ENCODE peak calls at places on chromosomes 16 and 17, in seven cellular contexts. Q, O, V, S, C, L and X are unnamed samples.

GRCh38 chr17:45413498-45413923 is 19.2 kb downstream of the ARHGAP27 start:
- DNase-seq in Q (no peak), O (no peak), V (no peak), C (peak; percentile 71), L (no peak), S (no peak), X (no peak)

GRCh38 chr17:4444782-4445473 is 11.2 kb downstream of the SPNS3 start:
- DNase-seq in L (no peak), S (peak; percentile 90), O (no peak), C (no peak), V (peak; percentile 39), Q (no peak), X (no peak)

GRCh38 chr16:74936902-74937560 is 47.9 kb downstream of the WDR59 start:
- DNase-seq in O (peak; percentile 95), L (peak; percentile 96), Q (no peak), V (peak; percentile 84), C (peak; percentile 12), S (no peak), X (no peak)

GRCh38 chr16:7731121-7731520 is 398.5 kb downstream of the RBFOX1 start:
- DNase-seq in O (no peak), C (no peak), S (no peak), Q (no peak), V (no peak), L (no peak), X (no peak)

GRCh38 chr17:1241904-1242303 is 28.3 kb upstream of the BHLHA9 start:
- DNase-seq in Q (no peak), S (no peak), V (peak; percentile 71), O (peak; percentile 50), C (no peak), L (peak; percentile 44), X (no peak)

GRCh38 chr17:45170976-45171337 is 9.3 kb downstream of the HEXIM2 start:
- DNase-seq in O (peak; percentile 52), C (peak; percentile 78), V (peak; percentile 96), S (peak; percentile 90), Q (peak; percentile 32), L (peak; percentile 86), X (no peak)

GRCh38 chr17:75032896-75033294 is 13.9 kb downstream of the ATP5PD start:
- DNase-seq in S (no peak), Q (peak; percentile 49), V (peak; percentile 60), L (peak; percentile 21), C (no peak), O (no peak), X (no peak)

GRCh38 chr16:50400967-50401348 is 32.2 kb upstream of the BRD7 start:
- DNase-seq in C (no peak), L (no peak), S (no peak), V (peak; percentile 19), O (no peak), Q (no peak), X (no peak)

GRCh38 chr17:59101178-59101577 is 5.5 kb downstream of the TRIM37 start:
- DNase-seq in S (no peak), Q (no peak), O (no peak), V (no peak), C (no peak), L (no peak), X (no peak)

GRCh38 chr16:9079430-9079812 is 12.0 kb upstream of the HAPSTR1 start:
- DNase-seq in C (no peak), O (no peak), L (no peak), Q (no peak), V (no peak), S (no peak), X (no peak)

GRCh38 chr17:31587462-31587861 is 196.0 kb downstream of the RAB11FIP4 start:
- DNase-seq in S (no peak), L (no peak), V (no peak), Q (no peak), O (no peak), C (no peak), X (no peak)

GRCh38 chr17:2173005-2173404 is 118.1 kb downstream of the HIC1 start:
- DNase-seq in L (peak; percentile 60), V (peak; percentile 82), C (no peak), S (no peak), Q (peak; percentile 36), O (peak; percentile 61), X (no peak)

GRCh38 chr16:20410153-20410723 is 904 bp downstream of the ACSM5 start:
- DNase-seq in V (no peak), S (no peak), C (no peak), O (no peak), Q (no peak), L (no peak), X (no peak)

GRCh38 chr16:14628806-14629611 is 1.1 kb downstream of the PARN start:
- DNase-seq in O (no peak), Q (no peak), V (no peak), L (no peak), S (no peak), C (no peak), X (no peak)

GRCh38 chr17:37079065-37079708 is 130.4 kb downstream of the AATF start:
- DNase-seq in L (no peak), V (no peak), C (no peak), S (no peak), Q (no peak), O (no peak), X (no peak)

GRCh38 chr16:25012525-25012991 is 2.6 kb downstream of the ARHGAP17 start:
- DNase-seq in Q (peak; percentile 57), O (peak; percentile 76), C (peak; percentile 62), L (peak; percentile 89), V (peak; percentile 94), S (no peak), X (no peak)

GRCh38 chr16:77833906-77834599 is 45.7 kb downstream of the VAT1L start:
- DNase-seq in O (peak; percentile 89), C (no peak), Q (peak; percentile 89), L (peak; percentile 59), V (peak; percentile 82), S (no peak), X (no peak)

DNA sequence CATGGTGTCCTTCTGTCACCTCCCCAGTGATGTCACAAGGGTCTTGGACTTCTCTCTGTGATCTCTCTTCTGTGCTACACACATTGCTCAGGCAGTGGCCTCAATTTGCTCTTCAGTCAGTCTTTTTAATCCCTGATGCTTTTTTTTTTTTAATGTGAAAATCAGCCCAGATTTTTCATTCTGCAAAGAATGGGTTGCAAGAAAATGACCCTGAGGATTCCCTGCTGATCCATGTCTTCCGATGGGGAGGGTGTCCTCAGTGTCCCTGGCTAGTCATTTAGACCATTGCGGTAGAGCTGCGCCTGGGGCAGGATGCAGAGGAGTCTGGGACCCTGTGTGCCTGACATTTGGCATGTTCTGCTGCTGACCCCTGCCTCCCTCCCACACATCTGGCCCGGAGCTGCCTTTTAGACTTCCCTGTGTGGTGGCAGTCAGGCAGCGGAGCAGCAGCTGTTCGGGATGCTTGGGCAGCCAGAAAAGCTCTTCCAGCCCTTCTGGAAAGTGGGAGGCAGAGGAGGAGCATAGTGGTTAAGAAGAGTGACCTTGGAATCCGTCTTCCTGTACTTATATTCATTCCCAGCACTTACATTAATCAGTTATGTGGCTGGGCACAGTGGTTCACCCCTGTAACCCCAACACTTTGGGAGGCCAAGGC is 12.3 kb downstream of the GPT2 start:
- DNase-seq in L (peak; percentile 40), S (no peak), C (no peak), Q (no peak), O (peak; percentile 29), V (no peak), X (no peak)
- H4K20me1 ChIP-seq in L (no peaks in the 10 kb centered on the region), S (peaks cover 89% of the 10 kb centered on the region), C (peaks cover 33% of the 10 kb centered on the region), Q (no peaks in the 10 kb centered on the region), O (peaks cover 34% of the 10 kb centered on the region), V (no peaks in the 10 kb centered on the region), X (no peaks in the 10 kb centered on the region)

GRCh38 chr16:1775006-1775845 is 2.3 kb upstream of the MRPS34 start:
- DNase-seq in O (no peak), Q (no peak), C (no peak), S (no peak), V (no peak), L (no peak), X (no peak)
- H3K36me3 ChIP-seq in O (peaks cover 28% of the 10 kb centered on the region), Q (no peaks in the 10 kb centered on the region), C (no peaks in the 10 kb centered on the region), S (peaks cover 7% of the 10 kb centered on the region), V (no peaks in the 10 kb centered on the region), L (peaks cover 21% of the 10 kb centered on the region), X (no peaks in the 10 kb centered on the region)

GRCh38 chr16:4376126-4376819 is 4.6 kb downstream of the VASN start:
- DNase-seq in Q (no peak), V (peak; percentile 94), O (peak; percentile 84), C (peak; percentile 56), L (peak; percentile 90), S (peak; percentile 93), X (no peak)

GRCh38 chr16:4379001-4379688 is 7.5 kb downstream of the VASN start:
- DNase-seq in O (no peak), L (no peak), V (no peak), Q (no peak), S (no peak), C (no peak), X (no peak)

GRCh38 chr16:4377573-4378146 is 6.0 kb downstream of the VASN start:
- DNase-seq in V (peak; percentile 70), C (no peak), O (no peak), L (no peak), Q (no peak), S (no peak), X (no peak)

GRCh38 chr16:4376820-4377572 is 5.3 kb downstream of the VASN start:
- DNase-seq in S (no peak), O (no peak), V (no peak), L (no peak), Q (no peak), C (no peak), X (no peak)

DNA sequence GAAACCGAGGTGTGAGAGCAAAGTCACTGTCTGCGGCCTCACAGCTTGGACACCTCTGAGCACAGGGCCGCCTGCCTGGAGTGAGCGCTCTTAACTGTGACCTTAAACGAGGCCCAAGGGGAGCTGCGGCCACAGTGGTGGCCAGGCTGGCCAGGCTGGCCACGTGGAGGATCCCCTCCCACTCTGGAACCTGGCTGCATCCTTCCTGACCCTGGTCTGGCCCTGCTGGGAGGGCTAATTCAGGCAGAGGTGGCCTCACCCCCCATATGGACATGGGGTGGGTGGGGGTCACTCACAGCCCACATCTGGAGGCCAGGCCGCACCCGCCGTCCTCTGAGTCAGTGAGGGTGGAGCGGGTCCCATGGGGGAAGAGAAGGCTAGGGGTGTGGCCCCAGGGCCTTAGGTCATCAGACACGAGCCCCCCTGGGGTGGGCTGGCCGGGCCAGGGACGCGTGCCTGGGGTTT is 6.6 kb downstream of the VASN start:
- DNase-seq in C (no peak), L (no peak), Q (no peak), V (peak; percentile 88), O (no peak), S (no peak), X (no peak)
- H3K4me1 ChIP-seq in C (peaks cover 39% of the 10 kb centered on the region), L (peaks cover 48% of the 10 kb centered on the region), Q (peaks cover 2% of the 10 kb centered on the region), V (peaks cover 63% of the 10 kb centered on the region), O (peaks cover 34% of the 10 kb centered on the region), S (peaks cover 35% of the 10 kb centered on the region), X (no peaks in the 10 kb centered on the region)

DNA sequence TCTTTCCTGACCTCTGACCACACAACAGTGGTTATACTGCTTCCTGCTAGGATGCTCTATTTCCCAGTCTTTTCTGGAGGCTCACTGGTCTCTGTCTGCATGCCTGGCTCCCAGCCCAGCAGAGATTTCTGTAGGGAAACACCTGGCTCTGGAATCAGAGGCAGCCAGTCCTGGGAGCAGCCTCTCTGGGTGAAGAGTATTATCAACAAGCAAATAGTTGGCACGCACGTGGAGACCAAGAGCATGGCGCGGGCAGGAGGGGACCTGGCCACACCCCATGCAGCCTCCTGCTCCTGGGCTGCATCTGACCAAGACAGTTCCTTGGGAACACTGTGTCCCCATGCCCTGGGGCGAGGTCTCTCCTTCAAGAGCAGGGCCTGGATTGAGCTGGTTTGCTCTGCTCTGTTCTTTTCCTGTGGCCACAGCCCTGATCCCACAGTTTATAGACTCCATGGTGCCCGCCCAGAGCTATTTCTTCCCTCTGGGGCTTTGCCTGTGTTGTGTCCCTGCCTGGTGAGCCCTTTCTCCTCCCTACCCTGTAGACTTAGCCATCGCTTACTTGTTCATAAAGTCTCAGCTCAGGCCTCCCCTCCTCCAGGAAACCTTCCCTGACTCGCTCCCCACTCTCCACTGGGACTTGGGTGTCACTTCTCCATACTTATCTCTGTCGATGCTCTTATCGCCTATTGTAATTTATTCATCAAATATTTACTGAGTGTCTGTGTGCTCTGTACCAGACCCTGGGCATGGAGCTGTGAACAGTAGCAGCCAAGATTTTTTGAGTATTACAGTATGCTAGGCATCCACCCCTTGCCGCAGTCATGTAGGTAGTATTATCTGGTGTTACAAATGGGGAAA is 60.6 kb downstream of the SCNN1B start:
- DNase-seq in O (no peak), C (peak; percentile 46), Q (peak; percentile 88), V (no peak), S (peak; percentile 89), L (no peak), X (no peak)
- H4K20me1 ChIP-seq in O (no peaks in the 10 kb centered on the region), C (no peaks in the 10 kb centered on the region), Q (no peaks in the 10 kb centered on the region), V (no peaks in the 10 kb centered on the region), S (no peaks in the 10 kb centered on the region), L (no peaks in the 10 kb centered on the region), X (no peaks in the 10 kb centered on the region)